ENCODE peak calls at places on chromosomes 4 and X, in five cellular contexts. S, Y, Z, Q and L are unnamed samples.

GRCh38 chr4:1414831-1415680 is 8.8 kb upstream of the NKX1-1 start:
- DNase-seq in S (no peak), Y (no peak), Z (no peak), Q (no peak), L (no peak)

GRCh38 chr4:5940470-5941203 is 47.8 kb upstream of the CRMP1 start:
- DNase-seq in S (no peak), Y (peak; percentile 66), Z (no peak), Q (no peak), L (no peak)

GRCh38 chr4:93780080-93780479 is 48.5 kb upstream of the ATOH1 start:
- DNase-seq in S (no peak), Y (no peak), Z (no peak), Q (no peak), L (no peak)

GRCh38 chrX:100804780-100805179 is 15.4 kb upstream of the CSTF2 start:
- DNase-seq in S (no peak), Y (no peak), Z (no peak), Q (no peak), L (no peak)

GRCh38 chr4:41865981-41866798 is 69.0 kb upstream of the TMEM33 start:
- DNase-seq in S (no peak), Y (peak; percentile 19), Z (no peak), Q (no peak), L (no peak)

GRCh38 chr4:78653655-78654054 is 102.1 kb downstream of the ANXA3 start:
- DNase-seq in S (no peak), Y (no peak), Z (peak; percentile 25), Q (no peak), L (no peak)

GRCh38 chrX:15567886-15568616 is 32.7 kb downstream of the ACE2 start:
- DNase-seq in S (no peak), Y (no peak), Z (peak; percentile 9), Q (no peak), L (no peak)

GRCh38 chrX:154714925-154715324 is 36.0 kb downstream of the GAB3 start:
- DNase-seq in S (peak; percentile 62), Y (peak; percentile 50), Z (peak; percentile 58), Q (no peak), L (no peak)

GRCh38 chr4:173529505-173530325 is at the start of gene HAND2:
- DNase-seq in S (no peak), Y (peak; percentile 57), Z (peak; percentile 59), Q (peak; percentile 92), L (no peak)

GRCh38 chr4:82898322-82899243 is 2.0 kb upstream of the THAP9 start:
- DNase-seq in S (peak; percentile 30), Y (no peak), Z (peak; percentile 82), Q (no peak), L (no peak)

GRCh38 chrX:153572601-153573000 is 26.3 kb downstream of the CCNQ start:
- DNase-seq in S (no peak), Y (no peak), Z (no peak), Q (no peak), L (no peak)

GRCh38 chr4:168167714-168168284 is 75.5 kb downstream of the ANXA10 start:
- DNase-seq in S (no peak), Y (no peak), Z (peak; percentile 21), Q (no peak), L (no peak)

GRCh38 chr4:151091047-151091446 is 8.4 kb upstream of the RPS3A start:
- DNase-seq in S (no peak), Y (no peak), Z (no peak), Q (no peak), L (no peak)

GRCh38 chr4:55258152-55258863 is 87.7 kb upstream of the SRD5A3 start:
- DNase-seq in S (no peak), Y (no peak), Z (no peak), Q (no peak), L (no peak)

GRCh38 chr4:8516061-8516573 is 64.1 kb upstream of the GPR78 start:
- DNase-seq in S (no peak), Y (no peak), Z (no peak), Q (no peak), L (no peak)

GRCh38 chr4:13543091-13543581 is 1.2 kb downstream of the NKX3-2 start:
- DNase-seq in S (peak; percentile 36), Y (no peak), Z (no peak), Q (no peak), L (no peak)

GRCh38 chr4:109816082-109816442 is 500 bp downstream of the GAR1 start:
- DNase-seq in S (peak; percentile 39), Y (peak; percentile 35), Z (no peak), Q (no peak), L (no peak)

GRCh38 chrX:151505796-151506195 is 57.7 kb upstream of the PASD1 start:
- DNase-seq in S (no peak), Y (peak; percentile 34), Z (no peak), Q (no peak), L (no peak)
- TF ChIP-seq CTCF in S (no peak), Y (peak; percentile 49), Z (no peak), Q (no peak), L (peak; percentile 39)

DNA sequence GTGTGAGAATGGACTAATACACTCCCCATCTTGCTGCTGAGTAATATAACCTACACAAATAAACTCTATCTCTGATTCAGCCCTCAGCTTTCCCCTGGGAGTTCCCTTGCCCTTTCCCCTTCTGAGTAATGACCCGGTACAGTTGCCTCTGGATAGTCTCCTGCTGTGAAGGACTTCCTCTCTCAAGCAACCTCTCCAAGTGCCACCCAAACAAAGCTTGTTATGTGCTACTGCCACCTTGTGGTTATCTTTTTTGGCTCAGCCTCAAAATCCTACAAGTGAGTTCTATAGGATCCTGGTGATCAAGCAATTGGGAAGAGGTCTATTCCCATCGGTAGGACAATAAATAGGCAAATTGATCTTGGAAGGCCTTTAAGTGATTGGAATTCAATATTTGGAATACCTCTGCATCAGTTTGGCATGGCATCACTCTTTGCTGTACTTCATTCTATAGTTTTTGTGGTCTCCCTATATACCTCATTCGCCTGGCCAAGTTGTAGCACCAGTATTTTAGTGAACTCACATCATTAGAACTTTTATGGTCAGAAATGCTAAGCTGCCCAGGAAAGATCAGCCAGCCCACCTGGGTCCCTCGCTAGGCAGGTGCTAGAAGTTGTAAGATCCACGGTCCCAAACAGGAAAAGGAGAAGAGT is 40.1 kb downstream of the ZCCHC13 start:
- DNase-seq in S (peak; percentile 53), Y (peak; percentile 34), Z (peak; percentile 97), Q (peak; percentile 66), L (peak; percentile 26)
- TF ChIP-seq CTCF in S (peak; percentile 65), Y (peak; percentile 56), Z (peak; percentile 39), Q (peak; percentile 44), L (peak; percentile 60)

GRCh38 chrX:39443240-39443639 is 642.0 kb downstream of the MID1IP1 start:
- DNase-seq in S (no peak), Y (no peak), Z (no peak), Q (no peak), L (no peak)

GRCh38 chrX:39442332-39442731 is 641.1 kb downstream of the MID1IP1 start:
- DNase-seq in S (peak; percentile 15), Y (no peak), Z (no peak), Q (no peak), L (peak; percentile 8)

GRCh38 chrX:39440734-39441305 is 639.6 kb downstream of the MID1IP1 start:
- DNase-seq in S (peak; percentile 9), Y (no peak), Z (no peak), Q (no peak), L (no peak)

GRCh38 chrX:39449352-39449751 is 648.1 kb downstream of the MID1IP1 start:
- DNase-seq in S (no peak), Y (no peak), Z (no peak), Q (no peak), L (no peak)

GRCh38 chrX:39445336-39445735 is 644.1 kb downstream of the MID1IP1 start:
- DNase-seq in S (peak; percentile 34), Y (peak; percentile 35), Z (no peak), Q (no peak), L (no peak)
- TF ChIP-seq CTCF in S (no peak), Y (peak; percentile 27), Z (peak; percentile 28), Q (peak; percentile 18), L (peak; percentile 42)

DNA sequence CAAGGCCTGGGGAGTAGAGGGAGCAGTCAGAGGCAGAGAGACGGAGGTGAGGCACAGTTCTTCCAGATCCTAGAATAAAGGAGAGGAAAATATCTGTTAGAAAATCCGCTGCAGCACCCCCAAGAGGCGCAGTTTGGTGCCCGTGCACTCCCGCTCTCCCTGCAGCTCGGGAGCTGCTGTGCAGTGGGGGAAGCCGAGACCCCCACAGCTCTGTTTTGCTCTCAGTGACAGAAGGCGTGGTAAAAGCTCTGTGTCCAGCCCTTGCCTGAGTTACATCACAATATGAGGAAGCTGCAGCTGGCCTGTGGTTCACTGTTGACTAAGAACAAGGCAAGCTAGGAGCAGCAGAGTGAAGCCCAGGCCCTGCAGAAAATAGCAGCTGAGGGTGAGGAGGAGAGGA is 88.5 kb upstream of the ADRA2C start:
- DNase-seq in S (no peak), Y (no peak), Z (no peak), Q (peak; percentile 43), L (no peak)
- TF ChIP-seq CTCF in S (no peak), Y (no peak), Z (no peak), Q (no peak), L (no peak)